ENCODE peak calls at places on chromosome 19, in eight cellular contexts. W is uterus; Y is IMR-90; N is A172; C is SHP77; Q is naive thymus-derived CD8-positive, alpha-beta T cell; B is neural crest cell; O is OCI-LY7. K is an unnamed sample.
A peak's percentile ranks its signal among the peaks of the same experiment; 100 is the strongest.

GRCh38 chr19:18436651-18437478 is 1.1 kb downstream of the ISYNA1 start:
- DNase-seq in W (peak; percentile 85), Y (peak; percentile 69), N (no peak), C (peak; percentile 81), Q (peak; percentile 91), B (peak; percentile 69), O (peak; percentile 76), K (peak; percentile 79)

GRCh38 chr19:37519890-37520289 is 13.2 kb downstream of the ZNF793 start:
- DNase-seq in W (no peak), Y (peak; percentile 28), N (peak; percentile 39), C (no peak), Q (no peak), B (no peak), O (no peak), K (no peak)

GRCh38 chr19:5934779-5935472 is 20.9 kb downstream of the CAPS start:
- DNase-seq in W (peak; percentile 78), Y (peak; percentile 90), N (no peak), C (no peak), Q (no peak), B (no peak), O (no peak), K (no peak)

GRCh38 chr19:55348317-55349034 is 6.0 kb downstream of the COX6B2 start:
- DNase-seq in W (no peak), Y (no peak), N (no peak), C (no peak), Q (no peak), B (no peak), O (no peak), K (no peak)

GRCh38 chr19:28037186-28037585 is 1175.8 kb downstream of the UQCRFS1 start:
- DNase-seq in W (no peak), Y (no peak), N (no peak), C (no peak), Q (no peak), B (no peak), O (no peak), K (no peak)

GRCh38 chr19:4474504-4475136 is 2.5 kb downstream of the HDGFL2 start:
- DNase-seq in W (no peak), Y (peak; percentile 68), N (peak; percentile 27), C (peak; percentile 75), Q (no peak), B (peak; percentile 60), O (peak; percentile 72), K (no peak)

GRCh38 chr19:33416307-33417215 is 43.1 kb downstream of the CEBPG start:
- DNase-seq in W (no peak), Y (peak; percentile 68), N (peak; percentile 74), C (peak; percentile 75), Q (peak; percentile 58), B (peak; percentile 75), O (peak; percentile 66), K (peak; percentile 33)

GRCh38 chr19:29576043-29576442 is 30.0 kb upstream of the POP4 start:
- DNase-seq in W (no peak), Y (peak; percentile 10), N (peak; percentile 76), C (no peak), Q (no peak), B (no peak), O (no peak), K (no peak)

GRCh38 chr19:6787393-6787792 is 14.9 kb downstream of the VAV1 start:
- DNase-seq in W (no peak), Y (no peak), N (no peak), C (no peak), Q (no peak), B (no peak), O (no peak), K (no peak)